ENCODE peak calls at places on chromosomes 4 and X, in four cellular contexts. One of them, this sample, is unnamed.

GRCh38 chr4:86916392-86916791 is 18.4 kb upstream of the AFF1 start:
- DNase-seq in A549: no peak
- DNase-seq in K562: no peak
- DNase-seq in HepG2: no peak
- DNase-seq in this sample: no peak

GRCh38 chr4:125703443-125703842 is 388.7 kb downstream of the FAT4 start:
- DNase-seq in A549: no peak
- DNase-seq in K562: no peak
- DNase-seq in HepG2: no peak
- DNase-seq in this sample: no peak

GRCh38 chr4:74308215-74308614 is at the start of gene EPGN:
- DNase-seq in A549: no peak
- DNase-seq in K562: no peak
- DNase-seq in HepG2: no peak
- DNase-seq in this sample: no peak

GRCh38 chrX:5068550-5068949 is 1160.1 kb downstream of the NLGN4X start:
- DNase-seq in A549: no peak
- DNase-seq in K562: no peak
- DNase-seq in HepG2: no peak
- DNase-seq in this sample: no peak

GRCh38 chrX:9144643-9145290 is 110.8 kb upstream of the FAM9B start:
- DNase-seq in A549: no peak
- DNase-seq in K562: no peak
- DNase-seq in HepG2: no peak
- DNase-seq in this sample: no peak

GRCh38 chr4:152936446-152937279 is 540 bp downstream of the FHDC1 start:
- DNase-seq in A549: peak; percentile 22
- DNase-seq in K562: peak; percentile 44
- DNase-seq in HepG2: no peak
- DNase-seq in this sample: peak; percentile 82

GRCh38 chr4:163590609-163591264 is 96.2 kb downstream of the TMA16 start:
- DNase-seq in A549: no peak
- DNase-seq in K562: no peak
- DNase-seq in HepG2: no peak
- DNase-seq in this sample: no peak

GRCh38 chr4:152968806-152969394 is 32.8 kb downstream of the FHDC1 start:
- DNase-seq in A549: no peak
- DNase-seq in K562: no peak
- DNase-seq in HepG2: no peak
- DNase-seq in this sample: no peak

GRCh38 chrX:36950495-36951253 is 57.5 kb upstream of the FAM47C start:
- DNase-seq in A549: no peak
- DNase-seq in K562: no peak
- DNase-seq in HepG2: no peak
- DNase-seq in this sample: peak; percentile 11

GRCh38 chr4:140372607-140373327 is 679 bp upstream of the SCOC start:
- DNase-seq in A549: peak; percentile 40
- DNase-seq in K562: peak; percentile 31
- DNase-seq in HepG2: peak; percentile 16
- DNase-seq in this sample: no peak

GRCh38 chrX:17527135-17527701 is 152.2 kb downstream of the NHS start:
- DNase-seq in A549: no peak
- DNase-seq in K562: no peak
- DNase-seq in HepG2: no peak
- DNase-seq in this sample: no peak

GRCh38 chrX:1084689-1085088 is 127.8 kb downstream of the CRLF2 start:
- DNase-seq in A549: peak; percentile 45
- DNase-seq in K562: no peak
- DNase-seq in HepG2: no peak
- DNase-seq in this sample: no peak

GRCh38 chr4:133390198-133390855 is 241.2 kb downstream of the PCDH10 start:
- DNase-seq in A549: no peak
- DNase-seq in K562: no peak
- DNase-seq in HepG2: no peak
- DNase-seq in this sample: no peak

GRCh38 chrX:46803140-46803539 is 33.7 kb upstream of the RP2 start:
- DNase-seq in A549: no peak
- DNase-seq in K562: no peak
- DNase-seq in HepG2: peak; percentile 15
- DNase-seq in this sample: peak; percentile 25

GRCh38 chrX:40727599-40728252 is 7.6 kb downstream of the MED14 start:
- DNase-seq in A549: no peak
- DNase-seq in K562: no peak
- DNase-seq in HepG2: no peak
- DNase-seq in this sample: no peak

GRCh38 chr4:146522862-146523205 is 1.1 kb upstream of the SLC10A7 start:
- DNase-seq in A549: peak; percentile 2
- DNase-seq in K562: no peak
- DNase-seq in HepG2: peak; percentile 8
- DNase-seq in this sample: no peak

GRCh38 chrX:40468033-40468979 is 112.5 kb upstream of the ATP6AP2 start:
- DNase-seq in A549: peak; percentile 21
- DNase-seq in K562: peak; percentile 54
- DNase-seq in HepG2: peak; percentile 86
- DNase-seq in this sample: peak; percentile 16

GRCh38 chr4:82381661-82382284 is 8.0 kb upstream of the HNRNPD start:
- DNase-seq in A549: no peak
- DNase-seq in K562: no peak
- DNase-seq in HepG2: no peak
- DNase-seq in this sample: no peak
- TF ChIP-seq NR3C1 in A549: no peak
- TF ChIP-seq NR3C1 in K562: no peak
- TF ChIP-seq NR3C1 in HepG2: no peak
- TF ChIP-seq NR3C1 in this sample: no peak

GRCh38 chr4:118957683-118958082 is 69.0 kb downstream of the SYNPO2 start:
- DNase-seq in A549: no peak
- DNase-seq in K562: no peak
- DNase-seq in HepG2: no peak
- DNase-seq in this sample: no peak
- TF ChIP-seq NR3C1 in A549: no peak
- TF ChIP-seq NR3C1 in K562: no peak
- TF ChIP-seq NR3C1 in HepG2: no peak
- TF ChIP-seq NR3C1 in this sample: no peak

GRCh38 chrX:13119386-13119785 is 75.0 kb upstream of the FAM9C start:
- DNase-seq in A549: no peak
- DNase-seq in K562: no peak
- DNase-seq in HepG2: no peak
- DNase-seq in this sample: no peak

GRCh38 chrX:13121020-13121419 is 76.6 kb upstream of the FAM9C start:
- DNase-seq in A549: no peak
- DNase-seq in K562: no peak
- DNase-seq in HepG2: no peak
- DNase-seq in this sample: no peak

GRCh38 chrX:13123247-13123856 is 78.9 kb upstream of the FAM9C start:
- DNase-seq in A549: no peak
- DNase-seq in K562: no peak
- DNase-seq in HepG2: peak; percentile 75
- DNase-seq in this sample: no peak

GRCh38 chrX:13123857-13124345 is 79.5 kb upstream of the FAM9C start:
- DNase-seq in A549: no peak
- DNase-seq in K562: no peak
- DNase-seq in HepG2: peak; percentile 46
- DNase-seq in this sample: no peak

GRCh38 chrX:13120017-13120416 is 75.6 kb upstream of the FAM9C start:
- DNase-seq in A549: no peak
- DNase-seq in K562: no peak
- DNase-seq in HepG2: peak; percentile 21
- DNase-seq in this sample: no peak
- TF ChIP-seq NR3C1 in A549: no peak
- TF ChIP-seq NR3C1 in K562: no peak
- TF ChIP-seq NR3C1 in HepG2: no peak
- TF ChIP-seq NR3C1 in this sample: no peak

GRCh38 chr4:177220376-177220775 is 89.3 kb upstream of the NEIL3 start:
- DNase-seq in A549: no peak
- DNase-seq in K562: no peak
- DNase-seq in HepG2: no peak
- DNase-seq in this sample: no peak

GRCh38 chr4:177214935-177215334 is 94.7 kb upstream of the NEIL3 start:
- DNase-seq in A549: no peak
- DNase-seq in K562: no peak
- DNase-seq in HepG2: no peak
- DNase-seq in this sample: no peak
- TF ChIP-seq NR3C1 in A549: no peak
- TF ChIP-seq NR3C1 in K562: no peak
- TF ChIP-seq NR3C1 in HepG2: no peak
- TF ChIP-seq NR3C1 in this sample: no peak

GRCh38 chr4:78645853-78646757 is 94.5 kb downstream of the ANXA3 start:
- DNase-seq in A549: peak; percentile 21
- DNase-seq in K562: peak; percentile 22
- DNase-seq in HepG2: peak; percentile 36
- DNase-seq in this sample: no peak
- TF ChIP-seq NR3C1 in A549: no peak
- TF ChIP-seq NR3C1 in K562: no peak
- TF ChIP-seq NR3C1 in HepG2: no peak
- TF ChIP-seq NR3C1 in this sample: no peak

GRCh38 chr4:108114503-108114902 is 54.2 kb downstream of the LEF1 start:
- DNase-seq in A549: no peak
- DNase-seq in K562: peak; percentile 67
- DNase-seq in HepG2: no peak
- DNase-seq in this sample: no peak

GRCh38 chr4:108110450-108110849 is 58.3 kb downstream of the LEF1 start:
- DNase-seq in A549: no peak
- DNase-seq in K562: no peak
- DNase-seq in HepG2: no peak
- DNase-seq in this sample: no peak

GRCh38 chr4:108115168-108115526 is 53.6 kb downstream of the LEF1 start:
- DNase-seq in A549: no peak
- DNase-seq in K562: no peak
- DNase-seq in HepG2: no peak
- DNase-seq in this sample: no peak

GRCh38 chr4:108111781-108112180 is 57.0 kb downstream of the LEF1 start:
- DNase-seq in A549: no peak
- DNase-seq in K562: no peak
- DNase-seq in HepG2: no peak
- DNase-seq in this sample: no peak

DNA sequence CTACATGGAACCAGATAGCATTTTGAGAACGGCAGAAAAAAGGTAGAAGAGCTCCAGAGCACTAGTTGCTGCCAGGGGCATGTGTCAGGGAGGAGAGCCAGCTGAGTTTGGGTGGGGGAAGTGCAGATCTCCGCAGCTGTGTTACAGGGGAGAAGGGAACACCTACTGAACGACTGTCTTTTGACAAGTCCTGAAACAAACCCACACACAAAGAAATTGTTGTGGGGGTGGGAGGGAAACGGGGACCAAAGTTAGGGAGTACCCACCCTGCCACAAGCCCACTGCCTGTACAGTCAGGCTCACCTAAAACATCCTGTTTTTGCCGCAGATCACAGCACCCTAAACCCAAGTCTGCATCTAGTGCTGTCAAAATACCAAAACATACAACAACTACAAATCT is 55.5 kb downstream of the LEF1 start:
- DNase-seq in A549: no peak
- DNase-seq in K562: no peak
- DNase-seq in HepG2: no peak
- DNase-seq in this sample: no peak
- TF ChIP-seq NR3C1 in A549: no peak
- TF ChIP-seq NR3C1 in K562: no peak
- TF ChIP-seq NR3C1 in HepG2: no peak
- TF ChIP-seq NR3C1 in this sample: no peak

GRCh38 chr4:39648827-39649558 is 10.3 kb upstream of the SMIM14 start:
- DNase-seq in A549: no peak
- DNase-seq in K562: no peak
- DNase-seq in HepG2: no peak
- DNase-seq in this sample: no peak

GRCh38 chr4:39648213-39648612 is 9.5 kb upstream of the SMIM14 start:
- DNase-seq in A549: no peak
- DNase-seq in K562: no peak
- DNase-seq in HepG2: peak; percentile 42
- DNase-seq in this sample: no peak

GRCh38 chr4:39655206-39655605 is 16.5 kb upstream of the SMIM14 start:
- DNase-seq in A549: no peak
- DNase-seq in K562: no peak
- DNase-seq in HepG2: no peak
- DNase-seq in this sample: no peak

DNA sequence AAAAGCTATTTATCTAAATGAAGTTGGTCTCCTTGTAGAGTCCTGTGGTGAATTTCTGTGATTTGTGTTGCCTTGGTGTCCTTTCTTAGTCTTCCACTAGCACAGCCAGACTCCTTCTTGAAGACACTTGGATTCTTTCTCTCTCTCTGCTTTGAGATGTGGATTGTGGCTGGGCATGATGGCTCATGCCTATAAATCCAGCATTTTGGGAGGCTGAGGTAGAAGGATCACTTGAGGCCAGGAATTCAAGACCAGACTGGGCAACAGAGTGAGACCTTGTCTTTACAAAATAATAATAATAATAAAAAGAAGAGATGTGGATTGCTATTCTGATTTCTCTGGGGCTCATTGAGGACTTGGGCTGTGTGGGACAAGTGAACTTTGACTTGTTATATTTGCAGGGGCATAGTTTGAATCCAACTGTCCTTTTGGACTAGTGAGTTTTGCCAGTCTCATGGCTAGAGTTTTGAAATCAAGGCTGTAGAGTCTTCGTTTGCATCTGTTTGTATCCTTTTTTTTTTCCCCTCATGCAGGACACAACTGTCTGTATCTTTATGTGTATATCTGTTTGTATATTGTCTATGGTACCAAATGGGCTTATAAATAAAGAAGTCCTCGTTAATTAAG is 11.1 kb upstream of the SMIM14 start:
- DNase-seq in A549: no peak
- DNase-seq in K562: no peak
- DNase-seq in HepG2: peak; percentile 84
- DNase-seq in this sample: no peak
- TF ChIP-seq NR3C1 in A549: no peak
- TF ChIP-seq NR3C1 in K562: no peak
- TF ChIP-seq NR3C1 in HepG2: no peak
- TF ChIP-seq NR3C1 in this sample: no peak

GRCh38 chr4:113222006-113222405 is 172.6 kb downstream of the ANK2 start:
- DNase-seq in A549: no peak
- DNase-seq in K562: no peak
- DNase-seq in HepG2: no peak
- DNase-seq in this sample: no peak
- TF ChIP-seq NR3C1 in A549: no peak
- TF ChIP-seq NR3C1 in K562: no peak
- TF ChIP-seq NR3C1 in HepG2: no peak
- TF ChIP-seq NR3C1 in this sample: no peak

DNA sequence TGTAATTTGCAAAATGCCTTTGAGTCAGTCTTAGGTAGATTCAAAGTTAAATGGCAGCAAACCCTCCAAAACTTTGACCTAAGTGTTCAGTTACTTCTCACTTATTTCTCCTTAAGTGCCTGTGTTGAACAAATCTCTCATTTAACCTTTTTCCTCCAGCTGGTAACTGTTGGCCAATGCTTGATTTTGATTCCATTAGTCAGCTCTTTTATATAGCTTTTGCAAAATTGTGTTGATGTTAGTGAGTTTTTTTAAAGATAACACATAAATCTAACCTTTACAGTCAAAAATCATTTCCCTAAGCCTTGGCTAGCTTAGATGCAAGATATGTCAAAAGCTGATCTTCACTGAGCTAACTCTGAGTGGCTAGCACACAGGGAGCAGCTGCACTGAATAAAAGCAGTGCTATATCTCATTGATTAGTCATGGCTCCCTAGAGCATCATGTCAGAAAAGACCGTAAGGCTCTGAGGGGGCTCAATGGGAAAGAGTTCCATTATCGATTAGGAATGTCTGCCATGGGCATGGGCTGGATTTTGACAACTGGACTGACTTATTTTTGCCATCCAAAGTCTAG is 78.7 kb downstream of the PPARGC1A start:
- DNase-seq in A549: no peak
- DNase-seq in K562: no peak
- DNase-seq in HepG2: no peak
- DNase-seq in this sample: no peak
- TF ChIP-seq NR3C1 in A549: no peak
- TF ChIP-seq NR3C1 in K562: no peak
- TF ChIP-seq NR3C1 in HepG2: no peak
- TF ChIP-seq NR3C1 in this sample: no peak

This sample was measured in WTC11.